ENCODE peak calls at places on chromosomes 12 and 14, in seven cellular contexts. N, O, A, D, W, R and L are unnamed samples.

GRCh38 chr12:39483042-39483441 is 40.1 kb upstream of the KIF21A start:
- DNase-seq in O (no peak), N (no peak), W (no peak), R (no peak), D (no peak), A (no peak), L (no peak)

GRCh38 chr12:1115471-1116242 is 124.6 kb downstream of the ERC1 start:
- DNase-seq in D (no peak), W (no peak), O (no peak), R (no peak), N (no peak), A (peak), L (no peak)

GRCh38 chr14:68110989-68111704 is 291.6 kb downstream of the RAD51B start:
- DNase-seq in W (no peak), D (peak), N (no peak), O (no peak), A (peak), R (no peak), L (no peak)

GRCh38 chr12:131105736-131106356 is 152.1 kb downstream of the ADGRD1 start:
- DNase-seq in R (no peak), A (no peak), O (peak), W (no peak), N (no peak), D (peak), L (no peak)

GRCh38 chr14:101467181-101467926 is 93.9 kb upstream of the DIO3 start:
- DNase-seq in W (peak), R (no peak), D (no peak), O (no peak), A (no peak), N (no peak), L (no peak)

GRCh38 chr14:100874411-100875091 is 29.0 kb downstream of the RTL1 start:
- DNase-seq in O (no peak), W (no peak), N (no peak), A (no peak), R (no peak), D (no peak), L (no peak)

GRCh38 chr14:23181453-23181852 is 2.0 kb downstream of the SLC7A8 start:
- DNase-seq in N (no peak), W (no peak), O (no peak), R (no peak), A (no peak), D (no peak), L (no peak)

GRCh38 chr14:80211143-80212024 is at the start of gene DIO2:
- DNase-seq in N (no peak), R (no peak), D (no peak), O (no peak), W (no peak), A (no peak), L (no peak)

GRCh38 chr12:44837114-44837800 is 38.9 kb downstream of the NELL2 start:
- DNase-seq in D (no peak), O (no peak), N (no peak), R (no peak), A (no peak), W (no peak), L (no peak)

GRCh38 chr14:77485256-77485655 is 13.4 kb downstream of the ISM2 start:
- DNase-seq in W (no peak), A (no peak), N (no peak), R (no peak), D (no peak), O (no peak), L (no peak)

GRCh38 chr12:95151406-95151805 is 65.9 kb downstream of the FGD6 start:
- DNase-seq in O (no peak), A (no peak), N (no peak), R (no peak), W (no peak), D (no peak), L (no peak)

GRCh38 chr12:12718382-12718761 is 1.2 kb downstream of the CDKN1B start:
- DNase-seq in N (no peak), A (no peak), R (no peak), O (peak), D (no peak), W (no peak), L (no peak)

GRCh38 chr14:73462815-73463214 is 4.5 kb upstream of the NUMB start:
- DNase-seq in A (no peak), W (no peak), D (no peak), R (no peak), O (no peak), N (no peak), L (no peak)

GRCh38 chr12:42780671-42781070 is 191.1 kb upstream of the PRICKLE1 start:
- DNase-seq in D (no peak), O (no peak), W (no peak), N (no peak), A (no peak), R (no peak), L (no peak)

GRCh38 chr14:52013984-52014600 is 24.7 kb downstream of the RTRAF start:
- DNase-seq in O (peak), D (no peak), A (no peak), N (peak), R (peak), W (no peak), L (no peak)

GRCh38 chr14:105864116-105864515 is 337.7 kb downstream of the TMEM121 start:
- DNase-seq in D (peak), O (no peak), N (no peak), W (peak), R (no peak), A (no peak), L (no peak)

GRCh38 chr12:50924131-50924438 is 28.3 kb upstream of the HIGD1C start:
- DNase-seq in R (peak), A (no peak), O (no peak), W (no peak), D (no peak), N (no peak), L (no peak)

GRCh38 chr12:54009171-54010052 is 627 bp downstream of the HOXC8 start:
- DNase-seq in A (no peak), D (no peak), W (no peak), R (no peak), N (peak), O (peak), L (no peak)

GRCh38 chr12:109580684-109581333 is 7.2 kb downstream of the MVK start:
- DNase-seq in R (no peak), N (no peak), O (no peak), D (no peak), A (no peak), W (no peak), L (no peak)

GRCh38 chr12:92369643-92370042 is 224.0 kb upstream of the BTG1 start:
- DNase-seq in O (no peak), A (peak), R (no peak), N (no peak), W (no peak), D (no peak), L (no peak)

GRCh38 chr14:105487449-105487985 is 831 bp downstream of the CRIP1 start:
- DNase-seq in W (no peak), O (peak), A (no peak), N (peak), R (no peak), D (peak), L (peak)

GRCh38 chr12:107355004-107355565 is 261.7 kb upstream of the CRY1 start:
- DNase-seq in W (no peak), D (no peak), R (no peak), N (no peak), O (no peak), A (no peak), L (no peak)

DNA sequence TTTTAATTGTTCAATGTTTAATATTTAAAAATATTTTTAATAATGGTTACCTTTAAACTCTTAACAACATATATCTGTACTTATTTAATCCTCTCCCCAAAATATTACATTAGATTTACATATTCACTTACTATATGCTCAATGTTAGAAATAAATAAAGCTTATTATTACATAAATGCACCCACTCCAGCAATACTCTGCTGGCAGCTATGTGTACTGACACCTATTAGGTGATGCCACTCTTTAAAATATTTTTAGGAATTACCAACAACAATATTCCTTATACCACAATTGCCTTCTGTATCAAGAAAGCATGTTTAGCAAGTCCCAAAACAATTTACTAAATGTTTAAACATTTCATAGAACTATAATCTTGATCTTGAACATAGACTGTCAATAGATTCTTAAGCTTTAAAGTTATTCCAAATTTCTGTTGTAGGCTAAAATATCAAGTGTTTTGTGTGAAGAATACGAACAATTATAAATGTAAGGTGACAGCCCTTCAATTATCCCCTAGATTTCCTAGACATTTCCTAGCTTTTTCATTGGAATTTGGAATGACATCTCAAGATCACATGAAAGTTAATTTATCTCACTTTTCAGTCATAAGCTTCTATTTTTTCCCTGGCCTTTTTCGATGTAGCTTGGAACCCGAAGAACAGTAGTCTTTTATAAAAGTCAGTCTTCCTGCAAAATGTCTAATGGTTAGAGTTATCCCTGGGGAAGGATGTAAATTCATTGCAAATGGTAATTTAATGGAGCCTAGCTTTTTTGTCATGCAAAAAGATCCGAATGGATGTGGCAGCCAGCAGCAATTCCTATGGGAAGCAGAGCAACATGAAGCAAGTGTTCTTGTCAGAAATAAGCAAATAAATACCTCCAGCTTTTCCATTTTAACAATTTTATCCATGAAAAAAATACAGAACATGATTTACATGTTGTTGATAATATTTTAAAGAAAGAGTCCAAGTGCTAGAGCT is 907.5 kb upstream of the ATXN7L3B start:
- DNase-seq in A (no peak), W (no peak), O (no peak), N (no peak), R (no peak), D (no peak), L (no peak)
- TF ChIP-seq CTCF in A (no peak), W (no peak), O (no peak), N (no peak), R (no peak), D (no peak), L (no peak)

GRCh38 chr14:95360828-95361227 is 41.1 kb upstream of the CLMN start:
- DNase-seq in O (no peak), A (no peak), N (no peak), R (no peak), W (no peak), D (no peak), L (no peak)

GRCh38 chr14:95359974-95360826 is 40.5 kb upstream of the CLMN start:
- DNase-seq in W (no peak), A (no peak), R (no peak), D (no peak), O (no peak), N (peak), L (peak)

GRCh38 chr14:95362180-95362494 is 42.4 kb upstream of the CLMN start:
- DNase-seq in O (no peak), A (no peak), W (no peak), R (no peak), D (no peak), N (no peak), L (no peak)

GRCh38 chr14:95363468-95363954 is 43.8 kb upstream of the CLMN start:
- DNase-seq in O (no peak), D (peak), N (no peak), W (no peak), A (no peak), R (no peak), L (peak)

DNA sequence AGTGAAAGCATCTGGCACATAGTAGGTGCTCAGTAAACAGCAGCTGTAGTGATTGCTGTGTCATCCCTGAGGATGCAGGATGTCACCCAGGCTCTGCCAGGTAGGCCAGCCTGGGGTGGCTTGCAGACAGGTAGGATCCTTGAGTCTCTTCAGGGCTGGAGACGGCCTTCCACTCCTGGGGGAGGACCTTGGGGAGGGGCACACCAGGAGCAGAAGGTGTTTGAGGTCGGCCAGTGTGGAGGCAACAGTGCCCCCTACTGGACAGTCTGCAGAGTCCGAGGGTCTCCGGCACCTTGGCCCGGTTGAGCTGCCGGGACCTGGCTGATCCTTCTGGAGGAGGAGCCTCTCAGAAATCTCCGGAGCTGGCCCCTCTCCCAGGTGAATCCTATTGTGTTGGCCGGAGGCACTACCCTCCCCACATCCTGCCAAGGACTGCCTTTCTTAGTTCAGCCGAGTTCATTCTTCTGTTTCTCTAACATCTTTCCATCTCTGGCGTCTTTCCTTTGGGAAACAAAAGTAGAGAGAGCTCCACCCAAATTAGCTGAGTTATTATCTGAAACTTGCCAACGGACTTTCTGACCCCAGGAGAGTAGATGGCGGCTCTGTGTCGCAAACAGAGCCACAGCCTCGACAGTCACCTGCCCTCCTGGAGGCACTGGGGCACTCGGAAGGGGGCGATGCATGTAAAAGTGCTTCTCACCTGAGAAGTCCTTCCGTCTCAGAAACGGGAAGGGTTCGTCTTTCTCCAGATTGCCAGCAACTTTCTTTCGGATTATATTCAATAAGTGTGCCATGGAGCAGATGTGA is 41.9 kb upstream of the CLMN start:
- DNase-seq in A (no peak), D (peak), N (peak), W (no peak), R (peak), O (peak), L (peak)
- TF ChIP-seq CTCF in A (peak), D (peak), N (peak), W (peak), R (peak), O (peak), L (peak)

GRCh38 chr12:17333287-17333686 is 727.3 kb upstream of the LMO3 start:
- DNase-seq in N (no peak), R (no peak), D (no peak), O (no peak), W (no peak), A (no peak), L (no peak)
- TF ChIP-seq CTCF in N (no peak), R (no peak), D (no peak), O (no peak), W (no peak), A (no peak), L (no peak)

GRCh38 chr14:55707365-55707804 is 127.4 kb downstream of the KTN1 start:
- DNase-seq in A (peak), W (no peak), N (no peak), R (no peak), O (no peak), D (peak), L (no peak)
- TF ChIP-seq CTCF in A (peak), W (peak), N (peak), R (peak), O (peak), D (peak), L (peak)

GRCh38 chr14:69937367-69937777 is 58.2 kb downstream of the SMOC1 start:
- DNase-seq in W (no peak), O (no peak), N (peak), D (no peak), A (no peak), R (no peak), L (no peak)
- TF ChIP-seq CTCF in W (no peak), O (no peak), N (no peak), D (no peak), A (no peak), R (no peak), L (no peak)

GRCh38 chr14:98269533-98269932 is 1002.5 kb downstream of the BCL11B start:
- DNase-seq in D (no peak), W (no peak), N (no peak), A (no peak), O (no peak), R (no peak), L (no peak)
- TF ChIP-seq CTCF in D (no peak), W (no peak), N (no peak), A (no peak), O (no peak), R (no peak), L (no peak)

DNA sequence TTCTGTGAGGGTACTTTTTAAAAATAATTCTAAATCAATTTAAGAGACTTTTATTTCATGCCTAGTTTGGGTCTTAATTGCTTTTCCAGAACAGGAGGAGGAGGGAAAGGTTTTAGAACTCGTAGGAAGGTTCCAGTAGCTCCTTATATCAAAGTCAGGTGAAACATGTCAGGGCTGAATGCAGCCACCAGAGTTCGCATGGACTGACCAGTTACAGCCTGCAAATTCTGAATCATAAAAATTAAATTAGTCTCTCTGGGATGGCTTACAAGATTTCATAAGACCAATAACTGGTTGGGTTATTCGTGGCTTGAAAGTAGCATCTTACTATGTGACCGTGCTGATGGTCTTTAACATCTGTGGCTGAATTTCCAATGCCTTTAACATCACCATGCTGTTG is 410 bp downstream of the BDKRB1 start:
- DNase-seq in R (no peak), O (no peak), D (no peak), A (no peak), W (no peak), N (no peak), L (no peak)
- TF ChIP-seq CTCF in R (no peak), O (no peak), D (no peak), A (no peak), W (no peak), N (no peak), L (no peak)